ENCODE peak calls at places on chromosomes 3 and 15, in five cellular contexts. E is neural progenitor cell, O is endothelial cell, J is GM06990, D is coronary artery. G is an unnamed sample.
A peak's percentile ranks its signal among the peaks of the same experiment; 100 is the strongest.

GRCh38 chr3:159881828-159882309 is 106.8 kb upstream of the IL12A start:
- DNase-seq in J (no peak), E (no peak), O (no peak), D (no peak), G (no peak)

GRCh38 chr15:61530769-61531168 is 301.7 kb upstream of the RORA start:
- DNase-seq in O (peak; percentile 55), J (no peak), D (no peak), E (peak; percentile 39), G (no peak)

GRCh38 chr15:51803961-51804360 is 25.5 kb upstream of the TMOD3 start:
- DNase-seq in E (no peak), O (no peak), J (no peak), D (no peak), G (no peak)

GRCh38 chr15:27863000-27863399 is 236.1 kb downstream of the OCA2 start:
- DNase-seq in O (no peak), E (no peak), J (no peak), D (no peak), G (no peak)

GRCh38 chr15:69014454-69014853 is at the start of gene NOX5:
- DNase-seq in O (no peak), E (no peak), J (no peak), D (peak; percentile 24), G (no peak)

GRCh38 chr3:4153771-4154170 is 149.4 kb upstream of the SETMAR start:
- DNase-seq in E (no peak), J (no peak), O (no peak), D (no peak), G (no peak)

GRCh38 chr15:67750371-67750770 is 74.9 kb upstream of the SKOR1 start:
- DNase-seq in J (no peak), D (no peak), O (no peak), E (no peak), G (no peak)

GRCh38 chr3:28940530-28940929 is 340.3 kb upstream of the RBMS3 start:
- DNase-seq in O (peak; percentile 8), D (no peak), J (peak; percentile 69), E (no peak), G (peak; percentile 72)

GRCh38 chr3:30642715-30643361 is 36.4 kb downstream of the TGFBR2 start:
- DNase-seq in O (no peak), E (no peak), D (no peak), J (no peak), G (peak; percentile 12)

GRCh38 chr3:111676177-111677021 is 81.3 kb upstream of the ZBED2 start:
- DNase-seq in O (no peak), E (no peak), D (no peak), J (no peak), G (peak; percentile 23)

DNA sequence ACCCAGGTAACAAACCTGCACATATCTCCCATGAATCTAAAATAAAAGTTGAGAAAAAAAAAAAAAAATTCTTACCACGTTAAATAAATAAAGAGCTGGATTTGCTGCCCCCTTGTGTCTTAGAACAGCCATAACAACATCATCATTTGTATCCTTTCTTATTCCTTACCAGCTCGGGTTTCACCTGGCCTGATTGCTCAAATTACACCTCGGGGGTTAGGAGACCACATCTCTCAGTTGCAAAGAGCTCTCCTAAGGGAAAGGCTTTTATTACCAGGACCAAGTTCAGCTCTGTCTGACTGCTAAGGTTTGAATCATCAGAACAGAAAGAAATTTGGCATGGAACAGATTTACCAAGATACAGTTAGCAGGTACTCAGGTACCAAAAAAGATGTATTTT is 25.8 kb upstream of the RPL39L start:
- DNase-seq in E (peak; percentile 79), O (peak; percentile 22), J (no peak), D (no peak), G (peak; percentile 75)
- TF ChIP-seq CTCF in E (peak; percentile 74), O (peak; percentile 84), J (peak; percentile 46), D (peak; percentile 33), G (peak; percentile 55)

GRCh38 chr3:183244981-183245476 is 8.0 kb upstream of the B3GNT5 start:
- DNase-seq in J (no peak), D (no peak), O (no peak), E (no peak), G (no peak)

GRCh38 chr3:183242431-183242830 is 10.6 kb upstream of the B3GNT5 start:
- DNase-seq in J (no peak), D (no peak), O (no peak), E (no peak), G (no peak)

GRCh38 chr3:183233986-183234385 is 19.1 kb upstream of the B3GNT5 start:
- DNase-seq in D (no peak), E (no peak), O (no peak), J (no peak), G (no peak)

GRCh38 chr3:183244219-183244618 is 8.8 kb upstream of the B3GNT5 start:
- DNase-seq in J (no peak), E (no peak), D (no peak), O (no peak), G (no peak)

GRCh38 chr3:183239046-183239445 is 14.0 kb upstream of the B3GNT5 start:
- DNase-seq in D (no peak), E (no peak), O (no peak), J (no peak), G (no peak)
- TF ChIP-seq CTCF in D (no peak), E (no peak), O (no peak), J (no peak), G (no peak)

DNA sequence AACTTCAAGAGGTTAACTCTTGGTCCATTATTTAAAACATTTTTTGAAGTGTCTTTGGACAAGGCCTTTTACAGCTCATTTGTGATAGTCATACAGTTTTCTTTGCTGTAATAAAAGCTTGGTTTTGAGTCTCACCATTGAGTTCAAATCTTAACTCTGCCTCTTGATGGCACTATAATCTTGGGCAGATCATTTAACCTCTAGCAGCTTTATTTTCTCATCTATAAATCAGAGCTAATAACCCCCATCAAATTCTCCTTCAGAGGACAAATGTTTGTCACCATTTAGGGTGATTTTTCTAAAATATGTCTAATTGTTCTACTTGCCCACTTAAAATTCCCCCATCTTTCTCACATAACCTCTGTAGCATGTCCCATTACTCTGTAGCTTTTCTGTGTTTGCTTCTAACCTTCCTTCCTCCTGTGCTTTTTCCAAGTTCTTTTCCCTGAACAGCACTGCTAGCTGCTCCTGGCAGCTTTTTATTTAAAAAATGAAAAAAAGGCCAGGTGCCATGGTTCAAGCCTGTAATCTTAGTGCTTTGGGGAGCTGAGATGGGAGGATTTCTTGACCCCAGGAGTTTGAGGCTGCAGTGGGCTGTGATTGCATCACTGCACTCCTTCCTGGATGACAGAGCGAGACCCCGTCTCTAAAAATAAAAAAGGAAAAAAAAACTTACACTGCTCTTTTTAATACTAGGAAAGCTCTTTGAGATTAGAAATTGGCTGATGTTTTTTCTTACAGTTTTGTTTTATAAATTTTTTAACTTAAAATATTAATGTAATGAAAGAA is 28.5 kb downstream of the UBE2E1 start:
- DNase-seq in D (no peak), J (no peak), E (no peak), O (no peak), G (peak; percentile 18)
- TF ChIP-seq CTCF in D (no peak), J (peak; percentile 24), E (peak; percentile 24), O (no peak), G (peak; percentile 14)

GRCh38 chr15:45384700-45385099 is 6.4 kb upstream of the GATM start:
- DNase-seq in E (no peak), J (no peak), D (no peak), O (no peak), G (no peak)
- TF ChIP-seq CTCF in E (no peak), J (no peak), D (no peak), O (no peak), G (no peak)

GRCh38 chr15:79433610-79434009 is 1.5 kb downstream of the MINAR1 start:
- DNase-seq in E (peak; percentile 65), J (no peak), O (peak; percentile 39), D (no peak), G (no peak)

GRCh38 chr15:79432345-79433311 is 492 bp downstream of the MINAR1 start:
- DNase-seq in D (no peak), E (peak; percentile 74), O (no peak), J (no peak), G (no peak)

GRCh38 chr15:79434361-79434760 is 2.2 kb downstream of the MINAR1 start:
- DNase-seq in D (no peak), O (no peak), E (no peak), J (no peak), G (no peak)

GRCh38 chr15:79430901-79431635 is 1.1 kb upstream of the MINAR1 start:
- DNase-seq in O (no peak), J (no peak), E (peak; percentile 38), D (no peak), G (no peak)

GRCh38 chr15:79431636-79432344 is at the start of gene MINAR1:
- DNase-seq in E (peak; percentile 75), J (peak; percentile 20), D (no peak), O (peak; percentile 71), G (no peak)
- TF ChIP-seq CTCF in E (peak; percentile 53), J (peak; percentile 11), D (no peak), O (no peak), G (no peak)

GRCh38 chr3:38689774-38690173 is 40.3 kb upstream of the SCN5A start:
- DNase-seq in E (no peak), D (no peak), J (no peak), O (no peak), G (no peak)
- TF ChIP-seq CTCF in E (no peak), D (no peak), J (no peak), O (no peak), G (no peak)